ENCODE peak calls at places on chromosomes 13 and 19, in seven cellular contexts. One of them, this sample, is unnamed.

GRCh38 chr13:105031306-105031705 is 1504.2 kb downstream of the EFNB2 start:
- DNase-seq in NCI-H1694: no peak
- DNase-seq in anterior cingulate cortex: no peak
- DNase-seq in activated T-cell treated with anti-CD3 and anti-CD28 coated beads, Interleukin-2, amount 50 U/mL, for 72 hours: no peak
- DNase-seq in iris pigment epithelial cell: no peak
- DNase-seq in C1 segment of cervical spinal cord: peak
- DNase-seq in smooth muscle cell of the brain vasculature: no peak
- DNase-seq in this sample: no peak

GRCh38 chr19:7366701-7367420 is 18.1 kb downstream of the ARHGEF18 start:
- DNase-seq in NCI-H1694: peak
- DNase-seq in anterior cingulate cortex: no peak
- DNase-seq in activated T-cell treated with anti-CD3 and anti-CD28 coated beads, Interleukin-2, amount 50 U/mL, for 72 hours: peak
- DNase-seq in iris pigment epithelial cell: peak
- DNase-seq in C1 segment of cervical spinal cord: no peak
- DNase-seq in smooth muscle cell of the brain vasculature: no peak
- DNase-seq in this sample: no peak

GRCh38 chr13:54183728-54184127 is 1155.1 kb downstream of the OLFM4 start:
- DNase-seq in NCI-H1694: no peak
- DNase-seq in anterior cingulate cortex: no peak
- DNase-seq in activated T-cell treated with anti-CD3 and anti-CD28 coated beads, Interleukin-2, amount 50 U/mL, for 72 hours: no peak
- DNase-seq in iris pigment epithelial cell: no peak
- DNase-seq in C1 segment of cervical spinal cord: no peak
- DNase-seq in smooth muscle cell of the brain vasculature: no peak
- DNase-seq in this sample: no peak

GRCh38 chr19:14957464-14957863 is 16.2 kb downstream of the OR7C2 start:
- DNase-seq in NCI-H1694: no peak
- DNase-seq in anterior cingulate cortex: no peak
- DNase-seq in activated T-cell treated with anti-CD3 and anti-CD28 coated beads, Interleukin-2, amount 50 U/mL, for 72 hours: no peak
- DNase-seq in iris pigment epithelial cell: no peak
- DNase-seq in C1 segment of cervical spinal cord: no peak
- DNase-seq in smooth muscle cell of the brain vasculature: no peak
- DNase-seq in this sample: no peak

GRCh38 chr13:109361562-109361961 is 424.8 kb downstream of the IRS2 start:
- DNase-seq in NCI-H1694: no peak
- DNase-seq in anterior cingulate cortex: peak
- DNase-seq in activated T-cell treated with anti-CD3 and anti-CD28 coated beads, Interleukin-2, amount 50 U/mL, for 72 hours: no peak
- DNase-seq in iris pigment epithelial cell: no peak
- DNase-seq in C1 segment of cervical spinal cord: no peak
- DNase-seq in smooth muscle cell of the brain vasculature: no peak
- DNase-seq in this sample: no peak

GRCh38 chr13:37270206-37271001 is 164.9 kb upstream of the CSNK1A1L start:
- DNase-seq in NCI-H1694: no peak
- DNase-seq in anterior cingulate cortex: no peak
- DNase-seq in activated T-cell treated with anti-CD3 and anti-CD28 coated beads, Interleukin-2, amount 50 U/mL, for 72 hours: no peak
- DNase-seq in iris pigment epithelial cell: no peak
- DNase-seq in C1 segment of cervical spinal cord: no peak
- DNase-seq in smooth muscle cell of the brain vasculature: no peak
- DNase-seq in this sample: no peak

GRCh38 chr13:98466634-98467236 is 110.2 kb downstream of the STK24 start:
- DNase-seq in NCI-H1694: peak
- DNase-seq in anterior cingulate cortex: no peak
- DNase-seq in activated T-cell treated with anti-CD3 and anti-CD28 coated beads, Interleukin-2, amount 50 U/mL, for 72 hours: peak
- DNase-seq in iris pigment epithelial cell: peak
- DNase-seq in C1 segment of cervical spinal cord: no peak
- DNase-seq in smooth muscle cell of the brain vasculature: no peak
- DNase-seq in this sample: no peak

GRCh38 chr13:88908896-88909535 is 1237.8 kb downstream of the SLITRK5 start:
- DNase-seq in NCI-H1694: no peak
- DNase-seq in anterior cingulate cortex: no peak
- DNase-seq in activated T-cell treated with anti-CD3 and anti-CD28 coated beads, Interleukin-2, amount 50 U/mL, for 72 hours: no peak
- DNase-seq in iris pigment epithelial cell: no peak
- DNase-seq in C1 segment of cervical spinal cord: no peak
- DNase-seq in smooth muscle cell of the brain vasculature: no peak
- DNase-seq in this sample: no peak

GRCh38 chr19:49853852-49854849 is 3.2 kb downstream of the PTOV1 start:
- DNase-seq in NCI-H1694: no peak
- DNase-seq in anterior cingulate cortex: no peak
- DNase-seq in activated T-cell treated with anti-CD3 and anti-CD28 coated beads, Interleukin-2, amount 50 U/mL, for 72 hours: no peak
- DNase-seq in iris pigment epithelial cell: no peak
- DNase-seq in C1 segment of cervical spinal cord: no peak
- DNase-seq in smooth muscle cell of the brain vasculature: no peak
- DNase-seq in this sample: no peak

GRCh38 chr19:31387662-31388175 is 38.5 kb upstream of the TSHZ3 start:
- DNase-seq in NCI-H1694: no peak
- DNase-seq in anterior cingulate cortex: no peak
- DNase-seq in activated T-cell treated with anti-CD3 and anti-CD28 coated beads, Interleukin-2, amount 50 U/mL, for 72 hours: no peak
- DNase-seq in iris pigment epithelial cell: no peak
- DNase-seq in C1 segment of cervical spinal cord: no peak
- DNase-seq in smooth muscle cell of the brain vasculature: no peak
- DNase-seq in this sample: no peak

GRCh38 chr13:72109863-72110262 is 242.9 kb upstream of the DACH1 start:
- DNase-seq in NCI-H1694: no peak
- DNase-seq in anterior cingulate cortex: no peak
- DNase-seq in activated T-cell treated with anti-CD3 and anti-CD28 coated beads, Interleukin-2, amount 50 U/mL, for 72 hours: no peak
- DNase-seq in iris pigment epithelial cell: peak
- DNase-seq in C1 segment of cervical spinal cord: no peak
- DNase-seq in smooth muscle cell of the brain vasculature: no peak
- DNase-seq in this sample: no peak

GRCh38 chr19:39970674-39971379 is at the start of gene PSMC4:
- DNase-seq in NCI-H1694: peak
- DNase-seq in anterior cingulate cortex: peak
- DNase-seq in activated T-cell treated with anti-CD3 and anti-CD28 coated beads, Interleukin-2, amount 50 U/mL, for 72 hours: peak
- DNase-seq in iris pigment epithelial cell: peak
- DNase-seq in C1 segment of cervical spinal cord: peak
- DNase-seq in smooth muscle cell of the brain vasculature: peak
- DNase-seq in this sample: peak

GRCh38 chr19:40323705-40324104 is 24.5 kb downstream of the C19orf47 start:
- DNase-seq in NCI-H1694: no peak
- DNase-seq in anterior cingulate cortex: no peak
- DNase-seq in activated T-cell treated with anti-CD3 and anti-CD28 coated beads, Interleukin-2, amount 50 U/mL, for 72 hours: no peak
- DNase-seq in iris pigment epithelial cell: no peak
- DNase-seq in C1 segment of cervical spinal cord: no peak
- DNase-seq in smooth muscle cell of the brain vasculature: no peak
- DNase-seq in this sample: no peak

GRCh38 chr13:53839461-53839860 is 810.8 kb downstream of the OLFM4 start:
- DNase-seq in NCI-H1694: no peak
- DNase-seq in anterior cingulate cortex: no peak
- DNase-seq in activated T-cell treated with anti-CD3 and anti-CD28 coated beads, Interleukin-2, amount 50 U/mL, for 72 hours: no peak
- DNase-seq in iris pigment epithelial cell: no peak
- DNase-seq in C1 segment of cervical spinal cord: no peak
- DNase-seq in smooth muscle cell of the brain vasculature: no peak
- DNase-seq in this sample: no peak

GRCh38 chr19:49058592-49058991 is 1.0 kb upstream of the CGB7 start:
- DNase-seq in NCI-H1694: no peak
- DNase-seq in anterior cingulate cortex: no peak
- DNase-seq in activated T-cell treated with anti-CD3 and anti-CD28 coated beads, Interleukin-2, amount 50 U/mL, for 72 hours: peak
- DNase-seq in iris pigment epithelial cell: peak
- DNase-seq in C1 segment of cervical spinal cord: no peak
- DNase-seq in smooth muscle cell of the brain vasculature: no peak
- DNase-seq in this sample: no peak

GRCh38 chr13:87827479-87827878 is 156.3 kb downstream of the SLITRK5 start:
- DNase-seq in NCI-H1694: no peak
- DNase-seq in anterior cingulate cortex: no peak
- DNase-seq in activated T-cell treated with anti-CD3 and anti-CD28 coated beads, Interleukin-2, amount 50 U/mL, for 72 hours: no peak
- DNase-seq in iris pigment epithelial cell: peak
- DNase-seq in C1 segment of cervical spinal cord: no peak
- DNase-seq in smooth muscle cell of the brain vasculature: no peak
- DNase-seq in this sample: no peak

GRCh38 chr13:51681037-51681678 is 96.9 kb downstream of the WDFY2 start:
- DNase-seq in NCI-H1694: no peak
- DNase-seq in anterior cingulate cortex: no peak
- DNase-seq in activated T-cell treated with anti-CD3 and anti-CD28 coated beads, Interleukin-2, amount 50 U/mL, for 72 hours: no peak
- DNase-seq in iris pigment epithelial cell: peak
- DNase-seq in C1 segment of cervical spinal cord: no peak
- DNase-seq in smooth muscle cell of the brain vasculature: peak
- DNase-seq in this sample: no peak

GRCh38 chr13:39297664-39298171 is 259.5 kb downstream of the NHLRC3 start:
- DNase-seq in NCI-H1694: no peak
- DNase-seq in anterior cingulate cortex: no peak
- DNase-seq in activated T-cell treated with anti-CD3 and anti-CD28 coated beads, Interleukin-2, amount 50 U/mL, for 72 hours: no peak
- DNase-seq in iris pigment epithelial cell: peak
- DNase-seq in C1 segment of cervical spinal cord: no peak
- DNase-seq in smooth muscle cell of the brain vasculature: no peak
- DNase-seq in this sample: no peak

GRCh38 chr13:106296723-106297122 is 238.7 kb downstream of the EFNB2 start:
- DNase-seq in NCI-H1694: no peak
- DNase-seq in anterior cingulate cortex: no peak
- DNase-seq in activated T-cell treated with anti-CD3 and anti-CD28 coated beads, Interleukin-2, amount 50 U/mL, for 72 hours: no peak
- DNase-seq in iris pigment epithelial cell: peak
- DNase-seq in C1 segment of cervical spinal cord: no peak
- DNase-seq in smooth muscle cell of the brain vasculature: no peak
- DNase-seq in this sample: no peak